ENCODE peak calls at places on chromosomes 13 and 19, in ten cellular contexts. N, Q, T, Z, W, U, J, G, A and L are unnamed samples.

GRCh38 chr19:55158848-55159793 is 1.6 kb upstream of the TNNI3 start:
- DNase-seq in A (no peak), Q (peak; percentile 55), G (no peak), U (no peak), J (no peak), N (no peak), Z (no peak), T (no peak), W (peak; percentile 77), L (no peak)

GRCh38 chr19:932647-933552 is 7.1 kb downstream of the ARID3A start:
- DNase-seq in A (peak; percentile 94), Q (no peak), U (no peak), J (peak; percentile 64), T (peak; percentile 93), Z (peak; percentile 94), W (no peak), G (peak; percentile 88), N (peak; percentile 71), L (peak; percentile 75)

GRCh38 chr13:44989941-44990340 is 603 bp downstream of the GPALPP1 start:
- DNase-seq in T (no peak), A (peak; percentile 22), U (no peak), W (no peak), Q (peak; percentile 5), G (no peak), N (no peak), J (no peak), Z (no peak), L (no peak)

GRCh38 chr19:1026189-1027019 is at the start of gene CNN2:
- DNase-seq in U (no peak), W (peak; percentile 76), N (peak; percentile 88), G (peak; percentile 97), Q (peak; percentile 69), Z (peak; percentile 93), T (peak; percentile 91), A (peak; percentile 87), J (peak; percentile 71), L (peak; percentile 87)

GRCh38 chr13:101231751-101232428 is 184.4 kb downstream of the NALCN start:
- DNase-seq in N (no peak), Z (no peak), W (no peak), G (no peak), U (no peak), A (no peak), Q (no peak), T (no peak), J (no peak), L (no peak)

GRCh38 chr19:50702870-50703829 is 16.5 kb downstream of the SHANK1 start:
- DNase-seq in N (no peak), T (no peak), J (no peak), U (no peak), G (peak; percentile 69), Q (no peak), W (no peak), Z (no peak), A (no peak), L (no peak)

GRCh38 chr13:30308548-30308947 is 1.2 kb upstream of the KATNAL1 start:
- DNase-seq in T (no peak), G (no peak), J (no peak), Z (no peak), N (no peak), W (peak; percentile 38), Q (no peak), A (no peak), U (no peak), L (no peak)

GRCh38 chr13:36685912-36686311 is 12.1 kb downstream of the SERTM1 start:
- DNase-seq in T (no peak), Q (no peak), U (no peak), Z (no peak), N (no peak), J (no peak), A (no peak), W (no peak), G (no peak), L (no peak)

GRCh38 chr19:1942078-1942933 is 1.3 kb downstream of the CSNK1G2 start:
- DNase-seq in A (peak; percentile 89), Z (peak; percentile 88), Q (peak; percentile 70), J (peak; percentile 60), N (peak; percentile 75), W (peak; percentile 52), G (peak; percentile 91), U (peak; percentile 95), T (peak; percentile 76), L (peak; percentile 86)

GRCh38 chr13:36288794-36289391 is 8.7 kb downstream of the CCDC169 start:
- DNase-seq in A (no peak), N (no peak), U (no peak), Q (no peak), G (no peak), T (no peak), Z (no peak), J (no peak), W (no peak), L (no peak)

GRCh38 chr13:65378943-65379519 is 1851.1 kb downstream of the PCDH9 start:
- DNase-seq in Z (no peak), J (no peak), U (no peak), W (no peak), N (no peak), Q (no peak), A (no peak), G (no peak), T (no peak), L (no peak)

GRCh38 chr13:111909501-111909900 is 157.4 kb upstream of the SOX1 start:
- DNase-seq in Z (peak; percentile 35), T (peak; percentile 15), A (no peak), J (no peak), Q (no peak), W (no peak), U (peak; percentile 81), G (no peak), N (no peak), L (no peak)

GRCh38 chr13:112145221-112146072 is 78.5 kb downstream of the SOX1 start:
- DNase-seq in J (no peak), Z (no peak), A (no peak), U (no peak), T (no peak), Q (no peak), G (no peak), N (peak; percentile 15), W (no peak), L (no peak)

GRCh38 chr19:18543814-18544475 is 572 bp upstream of the FKBP8 start:
- DNase-seq in G (no peak), T (no peak), A (no peak), U (no peak), Q (peak; percentile 66), W (peak; percentile 93), Z (peak; percentile 78), J (peak; percentile 57), N (peak; percentile 51), L (peak; percentile 82)

GRCh38 chr19:45168767-45169351 is 8.1 kb upstream of the NKPD1 start:
- DNase-seq in G (peak; percentile 77), T (peak; percentile 37), N (no peak), W (peak; percentile 54), U (no peak), Z (no peak), J (no peak), A (no peak), Q (no peak), L (no peak)

GRCh38 chr13:91722267-91722884 is 324.0 kb downstream of the GPC5 start:
- DNase-seq in W (peak; percentile 60), Q (no peak), N (no peak), J (no peak), T (no peak), A (peak; percentile 36), Z (no peak), G (no peak), U (no peak), L (no peak)

GRCh38 chr13:98252931-98253470 is 75.9 kb upstream of the RNF113B start:
- DNase-seq in W (no peak), N (no peak), G (no peak), J (peak; percentile 11), U (no peak), Q (no peak), Z (no peak), A (no peak), T (no peak), L (no peak)

DNA sequence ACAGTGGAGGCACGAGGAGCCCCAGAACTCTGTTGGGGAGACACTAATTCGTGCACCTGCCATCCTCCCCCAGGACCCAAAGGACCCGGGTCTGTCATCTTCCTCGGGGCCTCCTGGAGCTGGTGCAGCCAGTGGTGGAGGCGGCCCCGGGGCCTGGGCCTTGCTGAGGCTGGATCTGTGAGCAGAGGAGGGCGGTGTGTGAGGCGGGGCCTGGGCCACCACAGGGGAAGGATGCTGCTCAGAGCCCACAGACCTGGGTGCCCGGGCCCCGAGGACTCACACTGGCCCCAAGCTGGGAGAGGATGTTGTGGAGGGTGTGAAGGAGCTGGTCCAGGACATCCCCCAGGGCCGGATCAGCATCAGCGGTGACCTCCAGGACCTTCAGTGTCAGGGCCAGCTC is 8.3 kb downstream of the IFNL3 start:
- DNase-seq in Q (no peak), T (no peak), W (no peak), N (peak; percentile 37), J (no peak), A (no peak), U (no peak), Z (no peak), G (peak; percentile 73), L (peak; percentile 31)
- TF ChIP-seq EP300 in Q (no peak), T (no peak), W (no peak), N (no peak), J (no peak), A (no peak), U (no peak), Z (no peak), G (no peak), L (no peak)

GRCh38 chr19:49579947-49580263 is 451 bp downstream of the NOSIP start:
- DNase-seq in A (peak; percentile 19), N (no peak), G (no peak), W (peak; percentile 15), J (no peak), Z (no peak), T (no peak), Q (no peak), U (no peak), L (no peak)
- H3K4me3 ChIP-seq in A (peak overlapping the region; percentile 66), N (peak overlapping the region; percentile 81), G (peak overlapping the region; percentile 60), W (peak overlapping the region; percentile 78), J (peak overlapping the region; percentile 54), Z (peak overlapping the region; percentile 61), T (peak overlapping the region; percentile 58), Q (peak overlapping the region; percentile 63), U (peak overlapping the region; percentile 68), L (peak overlapping the region; percentile 57)

DNA sequence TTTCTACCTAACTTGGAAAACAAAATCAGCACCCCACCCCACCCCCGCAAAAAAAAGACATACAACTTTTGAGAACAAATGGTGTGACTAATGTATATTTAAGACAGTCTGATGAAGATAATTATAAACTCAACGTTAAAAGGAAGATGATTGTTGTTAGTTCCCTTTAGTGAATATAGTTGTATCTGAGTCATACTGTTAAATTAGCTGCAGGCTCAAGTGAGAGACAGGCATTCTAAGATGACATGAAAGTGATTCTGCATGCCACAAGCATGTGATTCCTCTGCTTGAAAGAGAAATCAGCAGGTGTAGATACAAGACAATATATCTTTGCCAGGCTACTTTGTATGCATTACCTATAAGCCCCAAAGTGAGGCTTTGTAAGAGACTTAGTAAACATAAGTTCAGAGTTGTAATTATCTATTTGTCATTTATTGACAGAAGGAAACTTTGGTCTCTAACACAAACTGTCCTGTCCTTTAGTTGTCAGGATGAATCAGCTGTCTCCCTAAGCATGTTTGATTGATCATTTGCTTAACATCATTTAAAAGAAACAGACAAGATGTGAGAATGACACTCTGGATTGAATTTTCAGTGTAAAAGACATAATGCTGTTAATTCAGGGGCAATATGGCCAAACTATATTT is 319.4 kb upstream of the HTR2A start:
- DNase-seq in U (no peak), G (no peak), Q (no peak), Z (no peak), A (no peak), N (no peak), J (no peak), W (no peak), T (no peak), L (no peak)
- TF ChIP-seq EP300 in U (no peak), G (no peak), Q (no peak), Z (no peak), A (no peak), N (no peak), J (no peak), W (no peak), T (no peak), L (no peak)

GRCh38 chr19:17318966-17319365 is 9.6 kb downstream of the DDA1 start:
- DNase-seq in J (no peak), A (no peak), T (no peak), G (no peak), N (no peak), Q (no peak), Z (no peak), W (no peak), U (no peak), L (no peak)
- H3K4me3 ChIP-seq in J (no peak overlapping the region), A (no peak overlapping the region), T (no peak overlapping the region), G (no peak overlapping the region), N (no peak overlapping the region), Q (no peak overlapping the region), Z (no peak overlapping the region), W (no peak overlapping the region), U (no peak overlapping the region), L (no peak overlapping the region)